ENCODE peak calls at places on chromosomes 7 and 10, in eight cellular contexts. M, H, Q, F, N, L, T and O are unnamed samples.

GRCh38 chr10:11742009-11742778 is at the start of gene ECHDC3:
- DNase-seq in M (peak), H (peak), Q (no peak), F (no peak), N (no peak), L (peak), T (peak), O (peak)

GRCh38 chr10:62426086-62426485 is 51.9 kb downstream of the ZNF365 start:
- DNase-seq in M (no peak), H (no peak), Q (no peak), F (peak), N (no peak), L (no peak), T (no peak), O (no peak)

GRCh38 chr10:30786131-30786530 is 156.6 kb upstream of the LYZL2 start:
- DNase-seq in M (peak), H (no peak), Q (no peak), F (no peak), N (no peak), L (no peak), T (no peak), O (no peak)

GRCh38 chr7:143492043-143492471 is 14.4 kb downstream of the TAS2R41 start:
- DNase-seq in M (peak), H (no peak), Q (no peak), F (peak), N (no peak), L (no peak), T (no peak), O (no peak)

GRCh38 chr7:55534262-55534915 is 37.9 kb downstream of the VOPP1 start:
- DNase-seq in M (peak), H (no peak), Q (no peak), F (no peak), N (peak), L (no peak), T (peak), O (no peak)

GRCh38 chr10:45580371-45580770 is 92.2 kb downstream of the ZFAND4 start:
- DNase-seq in M (no peak), H (no peak), Q (no peak), F (no peak), N (no peak), L (no peak), T (no peak), O (no peak)

GRCh38 chr7:156064921-156065386 is 252.7 kb upstream of the SHH start:
- DNase-seq in M (no peak), H (no peak), Q (no peak), F (no peak), N (no peak), L (no peak), T (no peak), O (no peak)

GRCh38 chr10:86798636-86799035 is 42.2 kb downstream of the BMPR1A start:
- DNase-seq in M (peak), H (no peak), Q (no peak), F (no peak), N (no peak), L (no peak), T (no peak), O (no peak)

GRCh38 chr10:122782911-122783310 is 62.7 kb downstream of the CUZD1 start:
- DNase-seq in M (no peak), H (no peak), Q (no peak), F (no peak), N (no peak), L (no peak), T (no peak), O (no peak)

GRCh38 chr7:14894826-14895225 is 7.7 kb downstream of the DGKB start:
- DNase-seq in M (no peak), H (no peak), Q (no peak), F (no peak), N (no peak), L (no peak), T (no peak), O (no peak)

GRCh38 chr10:31157125-31157983 is 125.7 kb upstream of the ZNF438 start:
- DNase-seq in M (peak), H (no peak), Q (peak), F (no peak), N (no peak), L (no peak), T (peak), O (no peak)

GRCh38 chr10:122850705-122851640 is 5.3 kb upstream of the CUZD1 start:
- DNase-seq in M (peak), H (no peak), Q (no peak), F (no peak), N (no peak), L (no peak), T (no peak), O (no peak)

GRCh38 chr7:106493041-106493731 is 167.8 kb downstream of the CCDC71L start:
- DNase-seq in M (no peak), H (no peak), Q (no peak), F (no peak), N (no peak), L (no peak), T (no peak), O (no peak)

GRCh38 chr7:127689194-127689772 is 37.3 kb downstream of the SND1 start:
- DNase-seq in M (peak), H (no peak), Q (no peak), F (no peak), N (no peak), L (no peak), T (no peak), O (no peak)

GRCh38 chr10:119595715-119596515 is 849 bp downstream of the TIAL1 start:
- DNase-seq in M (peak), H (peak), Q (no peak), F (no peak), N (no peak), L (peak), T (peak), O (no peak)

GRCh38 chr10:34413920-34414319 is 401.2 kb downstream of the PARD3 start:
- DNase-seq in M (no peak), H (no peak), Q (no peak), F (no peak), N (no peak), L (no peak), T (no peak), O (no peak)

GRCh38 chr10:51588984-51589383 is 110.4 kb downstream of the CSTF2T start:
- DNase-seq in M (no peak), H (no peak), Q (no peak), F (no peak), N (no peak), L (no peak), T (no peak), O (no peak)

GRCh38 chr7:42237162-42237821 is at the start of gene GLI3:
- DNase-seq in M (peak), H (peak), Q (no peak), F (no peak), N (no peak), L (peak), T (peak), O (peak)

GRCh38 chr10:14153570-14154055 is 177.1 kb downstream of the FRMD4A start:
- DNase-seq in M (peak), H (no peak), Q (no peak), F (no peak), N (no peak), L (peak), T (peak), O (no peak)

GRCh38 chr10:43569681-43570080 is 4.7 kb downstream of the ZNF239 start:
- DNase-seq in M (no peak), H (no peak), Q (no peak), F (no peak), N (no peak), L (no peak), T (no peak), O (no peak)